ENCODE peak calls at places on chromosomes 13 and 19, in six cellular contexts. L is GM23338, W is endodermal cell, Z is BE2C, K is choroid plexus epithelial cell, D is iPS DF 6.9. A is an unnamed sample.

GRCh38 chr19:872266-872951 is 12.9 kb downstream of the CFD start:
- DNase-seq in L (peak; percentile 82), W (peak; percentile 88), Z (peak; percentile 64), K (peak; percentile 43), D (no peak), A (peak; percentile 60)

GRCh38 chr13:100818706-100819105 is 144.1 kb upstream of the TMTC4 start:
- DNase-seq in L (no peak), W (no peak), Z (no peak), K (no peak), D (no peak), A (no peak)

GRCh38 chr13:30504081-30504480 is 38.3 kb upstream of the HMGB1 start:
- DNase-seq in L (no peak), W (no peak), Z (no peak), K (peak; percentile 48), D (no peak), A (peak; percentile 35)

GRCh38 chr13:111283457-111283856 is 37.0 kb upstream of the TEX29 start:
- DNase-seq in L (no peak), W (no peak), Z (no peak), K (no peak), D (no peak), A (no peak)

GRCh38 chr13:77918391-77919261 is at the start of gene EDNRB:
- DNase-seq in L (peak; percentile 81), W (peak; percentile 89), Z (peak; percentile 28), K (peak; percentile 57), D (no peak), A (peak; percentile 48)

GRCh38 chr13:48446454-48446853 is 33.5 kb upstream of the LPAR6 start:
- DNase-seq in L (no peak), W (no peak), Z (no peak), K (peak; percentile 75), D (no peak), A (peak; percentile 59)

GRCh38 chr19:50817941-50818858 is 5.4 kb downstream of the KLK1 start:
- DNase-seq in L (peak; percentile 96), W (peak; percentile 98), Z (peak; percentile 95), K (peak; percentile 10), D (no peak), A (peak; percentile 24)

GRCh38 chr13:85313761-85314503 is 485.3 kb downstream of the SLITRK6 start:
- DNase-seq in L (no peak), W (peak; percentile 50), Z (peak; percentile 58), K (peak; percentile 18), D (no peak), A (peak; percentile 66)

GRCh38 chr13:27923794-27924528 is 4.2 kb downstream of the PDX1 start:
- DNase-seq in L (peak; percentile 58), W (peak; percentile 77), Z (no peak), K (no peak), D (no peak), A (no peak)

GRCh38 chr13:98175823-98176222 is 1.2 kb downstream of the RNF113B start:
- DNase-seq in L (no peak), W (no peak), Z (no peak), K (no peak), D (no peak), A (no peak)

GRCh38 chr13:70191034-70191433 is 82.8 kb upstream of the KLHL1 start:
- DNase-seq in L (no peak), W (no peak), Z (no peak), K (no peak), D (no peak), A (no peak)

GRCh38 chr13:49494645-49495044 is 1.1 kb upstream of the PHF11 start:
- DNase-seq in L (no peak), W (no peak), Z (no peak), K (no peak), D (no peak), A (no peak)

GRCh38 chr13:65990684-65991083 is 1239.5 kb downstream of the PCDH9 start:
- DNase-seq in L (peak; percentile 23), W (no peak), Z (no peak), K (no peak), D (no peak), A (no peak)

GRCh38 chr13:113639661-113640262 is 18.2 kb downstream of the ATP4B start:
- DNase-seq in L (no peak), W (peak; percentile 35), Z (peak; percentile 11), K (no peak), D (no peak), A (no peak)

GRCh38 chr13:24074687-24075086 is 85.8 kb upstream of the SPATA13 start:
- DNase-seq in L (no peak), W (no peak), Z (no peak), K (no peak), D (no peak), A (no peak)

GRCh38 chr13:80923907-80924306 is 583.0 kb upstream of the SPRY2 start:
- DNase-seq in L (peak; percentile 8), W (no peak), Z (peak; percentile 21), K (peak; percentile 36), D (no peak), A (no peak)

GRCh38 chr19:49583239-49583638 is 2.1 kb downstream of the PRRG2 start:
- DNase-seq in L (no peak), W (no peak), Z (no peak), K (no peak), D (no peak), A (no peak)

GRCh38 chr19:43779820-43780219 is 953 bp downstream of the KCNN4 start:
- DNase-seq in L (no peak), W (no peak), Z (no peak), K (no peak), D (no peak), A (no peak)

GRCh38 chr13:51778407-51778806 is 25.6 kb downstream of the DHRS12 start:
- DNase-seq in L (no peak), W (no peak), Z (no peak), K (no peak), D (no peak), A (no peak)

GRCh38 chr19:18203408-18203862 is 407 bp downstream of the RAB3A start:
- DNase-seq in L (no peak), W (no peak), Z (peak; percentile 33), K (no peak), D (no peak), A (peak; percentile 39)

GRCh38 chr19:41894350-41894749 is 11.4 kb downstream of the ARHGEF1 start:
- DNase-seq in L (no peak), W (no peak), Z (no peak), K (no peak), D (no peak), A (no peak)

GRCh38 chr13:97127842-97128241 is 94.3 kb upstream of the MBNL2 start:
- DNase-seq in L (peak; percentile 56), W (no peak), Z (no peak), K (no peak), D (no peak), A (no peak)

GRCh38 chr13:105278797-105279425 is 1256.6 kb downstream of the EFNB2 start:
- DNase-seq in L (peak; percentile 60), W (peak; percentile 77), Z (no peak), K (peak; percentile 5), D (no peak), A (no peak)

GRCh38 chr19:33413868-33414666 is 40.6 kb downstream of the CEBPG start:
- DNase-seq in L (no peak), W (no peak), Z (no peak), K (no peak), D (no peak), A (no peak)

GRCh38 chr19:49567722-49568454 is 12.5 kb downstream of the NOSIP start:
- DNase-seq in L (no peak), W (no peak), Z (no peak), K (peak; percentile 46), D (no peak), A (peak; percentile 67)

GRCh38 chr19:11950312-11950711 is 14.5 kb upstream of the ZNF763 start:
- DNase-seq in L (no peak), W (no peak), Z (no peak), K (no peak), D (no peak), A (no peak)

GRCh38 chr19:29771708-29772415 is 39.9 kb upstream of the CCNE1 start:
- DNase-seq in L (peak; percentile 86), W (peak; percentile 92), Z (peak; percentile 74), K (peak; percentile 65), D (peak; percentile 35), A (peak; percentile 74)

GRCh38 chr19:6476155-6476895 is 5.3 kb downstream of the DENND1C start:
- DNase-seq in L (peak; percentile 100), W (peak; percentile 100), Z (peak; percentile 95), K (peak; percentile 60), D (peak; percentile 96), A (peak; percentile 52)

GRCh38 chr19:1491849-1492170 is 829 bp downstream of the REEP6 start:
- DNase-seq in L (no peak), W (no peak), Z (no peak), K (no peak), D (no peak), A (no peak)

GRCh38 chr13:45370922-45371406 is 30.0 kb upstream of the TPT1 start:
- DNase-seq in L (peak; percentile 93), W (peak; percentile 94), Z (peak; percentile 73), K (peak; percentile 82), D (peak; percentile 84), A (peak; percentile 90)
- H3K4me3 ChIP-seq in L (peak overlapping the region; percentile 31), W (peak overlapping the region; percentile 50), Z (no peak overlapping the region), K (no peak overlapping the region), D (no peak overlapping the region), A (peak overlapping the region; percentile 35)

GRCh38 chr19:19618384-19619051 is at the start of gene PBX4:
- DNase-seq in L (peak; percentile 99), W (peak; percentile 99), Z (peak; percentile 96), K (peak; percentile 91), D (peak; percentile 94), A (peak; percentile 93)

GRCh38 chr19:19623383-19623782 is 4.6 kb downstream of the LPAR2 start:
- DNase-seq in L (no peak), W (no peak), Z (no peak), K (no peak), D (no peak), A (no peak)

GRCh38 chr19:19619849-19620210 is 1.3 kb upstream of the PBX4 start:
- DNase-seq in L (no peak), W (no peak), Z (no peak), K (no peak), D (no peak), A (no peak)

GRCh38 chr19:19615086-19615485 is 3.4 kb downstream of the PBX4 start:
- DNase-seq in L (no peak), W (no peak), Z (no peak), K (no peak), D (no peak), A (no peak)

GRCh38 chr19:19619121-19619848 is 798 bp upstream of the PBX4 start:
- DNase-seq in L (peak; percentile 26), W (no peak), Z (no peak), K (no peak), D (no peak), A (no peak)
- H3K4me3 ChIP-seq in L (peak overlapping the region; percentile 59), W (peak overlapping the region; percentile 85), Z (peak overlapping the region; percentile 17), K (peak overlapping the region; percentile 51), D (no peak overlapping the region), A (peak overlapping the region; percentile 62)

DNA sequence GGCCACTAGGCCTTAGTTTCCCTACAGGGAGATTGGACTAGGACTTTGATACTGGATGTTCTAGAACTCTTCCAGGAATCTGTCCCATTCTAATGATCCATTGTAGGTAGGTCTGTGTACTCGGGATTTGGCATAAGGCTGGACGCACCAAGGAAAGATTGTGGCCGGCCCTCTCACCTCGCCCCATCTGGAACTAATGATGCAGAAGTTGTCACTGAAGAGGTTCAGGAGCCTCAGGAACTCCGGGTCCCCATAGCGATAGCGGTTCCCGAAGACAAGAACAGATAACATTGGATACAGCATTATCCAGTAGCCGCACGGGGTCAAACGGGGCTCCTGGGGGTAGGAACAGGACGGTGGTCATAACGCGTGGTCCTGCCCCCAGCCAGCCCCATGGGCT is 11.2 kb downstream of the EGLN2 start:
- DNase-seq in L (no peak), W (peak; percentile 60), Z (no peak), K (no peak), D (no peak), A (no peak)
- H3K4me3 ChIP-seq in L (peak overlapping the region; percentile 63), W (peak overlapping the region; percentile 69), Z (no peak overlapping the region), K (peak overlapping the region; percentile 23), D (no peak overlapping the region), A (peak overlapping the region; percentile 69)

GRCh38 chr13:25170554-25171107 is 1.5 kb downstream of the AMER2 start:
- DNase-seq in L (peak; percentile 56), W (peak; percentile 73), Z (no peak), K (peak; percentile 4), D (no peak), A (peak; percentile 1)
- H3K4me3 ChIP-seq in L (peak overlapping the region; percentile 75), W (peak overlapping the region; percentile 67), Z (no peak overlapping the region), K (peak overlapping the region; percentile 14), D (peak overlapping the region; percentile 27), A (no peak overlapping the region)

A was measured in adipocyte.